ENCODE peak calls at places on chromosomes 13 and 19, in seven cellular contexts. V is aorta, D is tibial artery, F is A549, G is pancreas, N is fibroblast of lung, T is left ventricle myocardium inferior. C is an unnamed sample.

GRCh38 chr13:66492479-66492878 is 737.7 kb downstream of the PCDH9 start:
- DNase-seq in V (no peak), D (no peak), F (no peak), G (no peak), N (peak), T (no peak), C (no peak)

GRCh38 chr13:94329277-94329676 is 150.2 kb downstream of the DCT start:
- DNase-seq in V (no peak), D (no peak), F (no peak), G (no peak), N (peak), T (peak), C (no peak)

GRCh38 chr13:41458187-41458938 is 1.0 kb downstream of the RGCC start:
- DNase-seq in V (peak), D (no peak), F (no peak), G (peak), N (peak), T (peak), C (no peak)

GRCh38 chr19:30566681-30567420 is 194.7 kb downstream of the ZNF536 start:
- DNase-seq in V (no peak), D (no peak), F (no peak), G (no peak), N (no peak), T (no peak), C (no peak)

GRCh38 chr13:110572778-110573118 is 11.2 kb upstream of the RAB20 start:
- DNase-seq in V (no peak), D (no peak), F (no peak), G (no peak), N (no peak), T (no peak), C (no peak)

GRCh38 chr13:110845520-110845919 is 69.3 kb downstream of the ANKRD10 start:
- DNase-seq in V (no peak), D (no peak), F (no peak), G (no peak), N (no peak), T (no peak), C (no peak)

GRCh38 chr19:14112051-14112808 is 5.3 kb downstream of the PRKACA start:
- DNase-seq in V (no peak), D (no peak), F (no peak), G (no peak), N (no peak), T (peak), C (no peak)

GRCh38 chr19:30170495-30171137 is 201.6 kb upstream of the ZNF536 start:
- DNase-seq in V (no peak), D (no peak), F (no peak), G (peak), N (no peak), T (no peak), C (no peak)

GRCh38 chr13:86870388-86870966 is 800.7 kb upstream of the SLITRK5 start:
- DNase-seq in V (no peak), D (no peak), F (no peak), G (no peak), N (no peak), T (no peak), C (no peak)

GRCh38 chr19:12867120-12868099 is 13.8 kb downstream of the DNASE2 start:
- DNase-seq in V (peak), D (no peak), F (no peak), G (peak), N (peak), T (no peak), C (no peak)

GRCh38 chr13:20633802-20634201 is 66.8 kb downstream of the IFT88 start:
- DNase-seq in V (no peak), D (no peak), F (no peak), G (no peak), N (no peak), T (no peak), C (peak)

GRCh38 chr19:8600064-8600463 is 10.5 kb downstream of the ADAMTS10 start:
- DNase-seq in V (no peak), D (no peak), F (no peak), G (no peak), N (no peak), T (no peak), C (no peak)

GRCh38 chr13:114226088-114226487 is 8.6 kb upstream of the CDC16 start:
- DNase-seq in V (no peak), D (no peak), F (no peak), G (no peak), N (no peak), T (no peak), C (no peak)

GRCh38 chr13:109652536-109652935 is 133.8 kb downstream of the IRS2 start:
- DNase-seq in V (no peak), D (no peak), F (no peak), G (no peak), N (no peak), T (no peak), C (no peak)

GRCh38 chr13:96172066-96172465 is 82.2 kb downstream of the HS6ST3 start:
- DNase-seq in V (no peak), D (no peak), F (no peak), G (no peak), N (no peak), T (no peak), C (peak)

GRCh38 chr13:49455016-49455398 is 10.9 kb downstream of the SETDB2 start:
- DNase-seq in V (no peak), D (no peak), F (no peak), G (no peak), N (no peak), T (no peak), C (no peak)
- H3K27ac ChIP-seq in V (no peak), D (no peak), F (no peak), G (no peak), N (peak), T (no peak), C (no peak)

GRCh38 chr19:19626516-19627441 is 1.2 kb downstream of the LPAR2 start:
- DNase-seq in V (no peak), D (no peak), F (no peak), G (no peak), N (no peak), T (no peak), C (no peak)
- H3K27ac ChIP-seq in V (no peak), D (no peak), F (no peak), G (no peak), N (no peak), T (no peak), C (peak)

GRCh38 chr13:53142301-53142700 is 113.7 kb downstream of the OLFM4 start:
- DNase-seq in V (no peak), D (no peak), F (no peak), G (no peak), N (peak), T (no peak), C (no peak)

GRCh38 chr13:53138369-53139036 is 109.9 kb downstream of the OLFM4 start:
- DNase-seq in V (no peak), D (peak), F (no peak), G (no peak), N (no peak), T (peak), C (no peak)

GRCh38 chr13:53143757-53144320 is 115.2 kb downstream of the OLFM4 start:
- DNase-seq in V (no peak), D (no peak), F (no peak), G (no peak), N (no peak), T (no peak), C (no peak)

GRCh38 chr13:53144826-53145225 is 116.2 kb downstream of the OLFM4 start:
- DNase-seq in V (no peak), D (no peak), F (no peak), G (no peak), N (no peak), T (no peak), C (no peak)

DNA sequence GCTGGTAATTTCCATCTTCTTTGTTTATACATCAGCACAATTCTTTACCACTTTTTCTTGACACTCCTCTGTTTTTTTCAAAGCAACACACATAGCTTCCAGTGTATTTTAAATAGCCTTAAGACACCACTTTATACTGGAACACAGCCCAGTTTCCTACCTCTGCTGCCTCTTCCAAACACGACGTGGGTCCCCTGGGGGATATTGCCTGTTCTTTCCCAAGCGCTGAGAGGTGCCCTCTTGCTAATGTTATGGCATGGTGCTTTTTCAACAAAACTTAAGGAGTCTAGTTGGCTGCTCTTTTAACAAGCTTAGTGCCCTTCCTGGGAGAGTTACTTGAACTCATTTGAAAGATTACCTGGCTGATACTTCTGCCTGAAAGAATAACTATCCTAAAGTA is 112.7 kb downstream of the OLFM4 start:
- DNase-seq in V (no peak), D (no peak), F (no peak), G (no peak), N (no peak), T (no peak), C (no peak)
- H3K27ac ChIP-seq in V (no peak), D (no peak), F (no peak), G (no peak), N (no peak), T (no peak), C (no peak)

DNA sequence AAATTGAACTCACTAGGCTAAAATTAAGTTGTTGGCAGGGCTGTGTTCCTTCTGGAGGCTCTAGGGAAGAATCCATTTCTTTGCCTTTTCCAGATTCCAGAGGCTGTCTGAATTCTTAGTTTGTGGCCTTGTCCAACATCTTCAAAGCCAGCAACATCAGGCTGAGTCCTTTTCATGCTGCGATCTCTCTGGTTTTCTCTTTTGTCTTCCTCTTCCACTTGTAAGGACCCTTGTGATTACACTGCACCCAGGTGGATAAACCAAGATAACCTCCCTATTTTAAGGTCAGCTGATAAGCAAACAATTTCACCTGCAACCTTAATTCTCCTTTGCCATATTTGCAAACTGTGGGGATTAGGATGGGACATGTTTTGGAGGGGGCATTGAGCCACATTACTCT is 11.5 kb downstream of the UTP14C start:
- DNase-seq in V (no peak), D (no peak), F (no peak), G (no peak), N (no peak), T (no peak), C (no peak)
- H3K27ac ChIP-seq in V (no peak), D (no peak), F (no peak), G (no peak), N (no peak), T (no peak), C (no peak)

GRCh38 chr13:50099473-50099872 is 84.2 kb downstream of the KCNRG start:
- DNase-seq in V (no peak), D (no peak), F (no peak), G (no peak), N (no peak), T (no peak), C (no peak)
- H3K27ac ChIP-seq in V (no peak), D (no peak), F (no peak), G (no peak), N (no peak), T (no peak), C (no peak)

DNA sequence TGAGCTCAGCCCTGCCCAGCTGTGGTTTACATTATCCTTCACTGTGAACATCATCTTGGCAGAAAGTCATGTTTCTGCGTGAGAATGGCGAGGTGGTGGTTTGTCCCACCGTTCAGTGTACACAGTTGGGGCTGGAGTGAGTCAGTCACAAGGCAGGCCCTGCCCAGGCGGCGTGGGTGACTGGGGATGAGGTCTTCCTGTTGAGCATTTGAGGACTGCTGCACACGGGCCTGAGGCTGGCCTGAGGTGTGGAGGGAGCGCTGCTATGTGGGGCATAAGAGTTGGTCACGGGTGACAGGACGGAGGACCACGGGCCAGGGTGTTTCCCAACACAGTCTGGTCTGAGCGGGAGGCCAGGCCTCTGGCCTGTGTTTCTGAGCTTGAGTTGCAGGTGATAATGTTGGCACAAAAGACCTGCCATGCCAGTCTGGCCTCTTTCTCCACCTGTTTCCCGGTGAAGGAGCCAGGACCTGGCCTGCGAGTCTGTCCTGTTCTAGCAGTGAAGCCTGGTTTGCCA is 13.4 kb upstream of the C19orf33 start:
- DNase-seq in V (no peak), D (no peak), F (no peak), G (peak), N (peak), T (no peak), C (peak)
- H3K27ac ChIP-seq in V (no peak), D (no peak), F (peak), G (peak), N (peak), T (no peak), C (peak)

C was measured in epithelial cell of prostate.